ENCODE peak calls at places on chromosomes 11 and 22, in ten cellular contexts. One of them, this sample, is unnamed.

GRCh38 chr11:109972181-109972715 is 120.9 kb upstream of the ZC3H12C start:
- DNase-seq in stimulated activated CD8-positive, alpha-beta memory T cell treated with anti-CD3 and anti-CD28 coated beads, Interleukin-4, amount 100 ng/mL, for 1 hour: no peak
- DNase-seq in stimulated activated CD4-positive, alpha-beta T cell treated with anti-CD3 and anti-CD28 coated beads, Interleukin-2, amount 100 ng/mL, for 4 hours: no peak
- DNase-seq in uterus: no peak
- DNase-seq in MCF 10A: no peak
- DNase-seq in coronary artery: no peak
- DNase-seq in C1 segment of cervical spinal cord: no peak
- DNase-seq in activated CD8-positive, alpha-beta memory T cell treated with anti-CD3 and anti-CD28 coated beads for 1 hour: no peak
- DNase-seq in mucosa of gallbladder: no peak
- DNase-seq in DMS153: no peak
- DNase-seq in this sample: no peak

GRCh38 chr11:67238894-67239794 is 27.1 kb upstream of the GRK2 start:
- DNase-seq in coronary artery: no peak
- DNase-seq in stimulated activated CD4-positive, alpha-beta T cell treated with anti-CD3 and anti-CD28 coated beads, Interleukin-2, amount 100 ng/mL, for 4 hours: no peak
- DNase-seq in C1 segment of cervical spinal cord: no peak
- DNase-seq in mucosa of gallbladder: no peak
- DNase-seq in uterus: no peak
- DNase-seq in DMS153: no peak
- DNase-seq in MCF 10A: no peak
- DNase-seq in activated CD8-positive, alpha-beta memory T cell treated with anti-CD3 and anti-CD28 coated beads for 1 hour: no peak
- DNase-seq in stimulated activated CD8-positive, alpha-beta memory T cell treated with anti-CD3 and anti-CD28 coated beads, Interleukin-4, amount 100 ng/mL, for 1 hour: no peak
- DNase-seq in this sample: no peak

GRCh38 chr22:36544107-36544620 is 15.2 kb upstream of the EIF3D start:
- DNase-seq in activated CD8-positive, alpha-beta memory T cell treated with anti-CD3 and anti-CD28 coated beads for 1 hour: no peak
- DNase-seq in DMS153: no peak
- DNase-seq in MCF 10A: no peak
- DNase-seq in coronary artery: no peak
- DNase-seq in uterus: no peak
- DNase-seq in stimulated activated CD8-positive, alpha-beta memory T cell treated with anti-CD3 and anti-CD28 coated beads, Interleukin-4, amount 100 ng/mL, for 1 hour: no peak
- DNase-seq in C1 segment of cervical spinal cord: no peak
- DNase-seq in mucosa of gallbladder: no peak
- DNase-seq in stimulated activated CD4-positive, alpha-beta T cell treated with anti-CD3 and anti-CD28 coated beads, Interleukin-2, amount 100 ng/mL, for 4 hours: no peak
- DNase-seq in this sample: no peak

GRCh38 chr22:31753005-31753633 is 700 bp upstream of the DEPDC5 start:
- DNase-seq in stimulated activated CD8-positive, alpha-beta memory T cell treated with anti-CD3 and anti-CD28 coated beads, Interleukin-4, amount 100 ng/mL, for 1 hour: no peak
- DNase-seq in DMS153: peak
- DNase-seq in uterus: peak
- DNase-seq in stimulated activated CD4-positive, alpha-beta T cell treated with anti-CD3 and anti-CD28 coated beads, Interleukin-2, amount 100 ng/mL, for 4 hours: no peak
- DNase-seq in coronary artery: no peak
- DNase-seq in mucosa of gallbladder: peak
- DNase-seq in activated CD8-positive, alpha-beta memory T cell treated with anti-CD3 and anti-CD28 coated beads for 1 hour: no peak
- DNase-seq in C1 segment of cervical spinal cord: peak
- DNase-seq in MCF 10A: no peak
- DNase-seq in this sample: peak

GRCh38 chr22:36027579-36027959 is 1.1 kb downstream of the RBFOX2 start:
- DNase-seq in uterus: no peak
- DNase-seq in coronary artery: no peak
- DNase-seq in C1 segment of cervical spinal cord: peak
- DNase-seq in MCF 10A: peak
- DNase-seq in stimulated activated CD4-positive, alpha-beta T cell treated with anti-CD3 and anti-CD28 coated beads, Interleukin-2, amount 100 ng/mL, for 4 hours: no peak
- DNase-seq in DMS153: no peak
- DNase-seq in activated CD8-positive, alpha-beta memory T cell treated with anti-CD3 and anti-CD28 coated beads for 1 hour: no peak
- DNase-seq in stimulated activated CD8-positive, alpha-beta memory T cell treated with anti-CD3 and anti-CD28 coated beads, Interleukin-4, amount 100 ng/mL, for 1 hour: no peak
- DNase-seq in mucosa of gallbladder: no peak
- DNase-seq in this sample: no peak

GRCh38 chr11:79097279-79097875 is 343.5 kb downstream of the TENM4 start:
- DNase-seq in stimulated activated CD8-positive, alpha-beta memory T cell treated with anti-CD3 and anti-CD28 coated beads, Interleukin-4, amount 100 ng/mL, for 1 hour: no peak
- DNase-seq in mucosa of gallbladder: no peak
- DNase-seq in coronary artery: no peak
- DNase-seq in activated CD8-positive, alpha-beta memory T cell treated with anti-CD3 and anti-CD28 coated beads for 1 hour: no peak
- DNase-seq in DMS153: no peak
- DNase-seq in stimulated activated CD4-positive, alpha-beta T cell treated with anti-CD3 and anti-CD28 coated beads, Interleukin-2, amount 100 ng/mL, for 4 hours: no peak
- DNase-seq in C1 segment of cervical spinal cord: no peak
- DNase-seq in MCF 10A: peak
- DNase-seq in uterus: no peak
- DNase-seq in this sample: no peak

GRCh38 chr11:74018331-74019005 is 9.6 kb upstream of the UCP3 start:
- DNase-seq in mucosa of gallbladder: peak
- DNase-seq in stimulated activated CD8-positive, alpha-beta memory T cell treated with anti-CD3 and anti-CD28 coated beads, Interleukin-4, amount 100 ng/mL, for 1 hour: no peak
- DNase-seq in activated CD8-positive, alpha-beta memory T cell treated with anti-CD3 and anti-CD28 coated beads for 1 hour: no peak
- DNase-seq in DMS153: no peak
- DNase-seq in uterus: peak
- DNase-seq in stimulated activated CD4-positive, alpha-beta T cell treated with anti-CD3 and anti-CD28 coated beads, Interleukin-2, amount 100 ng/mL, for 4 hours: no peak
- DNase-seq in MCF 10A: peak
- DNase-seq in coronary artery: peak
- DNase-seq in C1 segment of cervical spinal cord: no peak
- DNase-seq in this sample: no peak

GRCh38 chr22:45172872-45173585 is 9.3 kb downstream of the NUP50 start:
- DNase-seq in coronary artery: no peak
- DNase-seq in stimulated activated CD4-positive, alpha-beta T cell treated with anti-CD3 and anti-CD28 coated beads, Interleukin-2, amount 100 ng/mL, for 4 hours: no peak
- DNase-seq in activated CD8-positive, alpha-beta memory T cell treated with anti-CD3 and anti-CD28 coated beads for 1 hour: no peak
- DNase-seq in uterus: no peak
- DNase-seq in DMS153: no peak
- DNase-seq in C1 segment of cervical spinal cord: no peak
- DNase-seq in stimulated activated CD8-positive, alpha-beta memory T cell treated with anti-CD3 and anti-CD28 coated beads, Interleukin-4, amount 100 ng/mL, for 1 hour: no peak
- DNase-seq in MCF 10A: no peak
- DNase-seq in mucosa of gallbladder: no peak
- DNase-seq in this sample: no peak

GRCh38 chr11:10381730-10382129 is 73.3 kb upstream of the AMPD3 start:
- DNase-seq in MCF 10A: no peak
- DNase-seq in C1 segment of cervical spinal cord: no peak
- DNase-seq in activated CD8-positive, alpha-beta memory T cell treated with anti-CD3 and anti-CD28 coated beads for 1 hour: no peak
- DNase-seq in coronary artery: no peak
- DNase-seq in mucosa of gallbladder: no peak
- DNase-seq in stimulated activated CD8-positive, alpha-beta memory T cell treated with anti-CD3 and anti-CD28 coated beads, Interleukin-4, amount 100 ng/mL, for 1 hour: no peak
- DNase-seq in DMS153: no peak
- DNase-seq in uterus: no peak
- DNase-seq in stimulated activated CD4-positive, alpha-beta T cell treated with anti-CD3 and anti-CD28 coated beads, Interleukin-2, amount 100 ng/mL, for 4 hours: no peak
- DNase-seq in this sample: no peak

GRCh38 chr11:95092549-95093324 is 3.1 kb downstream of the ENDOD1 start:
- DNase-seq in MCF 10A: peak
- DNase-seq in mucosa of gallbladder: peak
- DNase-seq in DMS153: no peak
- DNase-seq in C1 segment of cervical spinal cord: peak
- DNase-seq in activated CD8-positive, alpha-beta memory T cell treated with anti-CD3 and anti-CD28 coated beads for 1 hour: no peak
- DNase-seq in coronary artery: no peak
- DNase-seq in uterus: no peak
- DNase-seq in stimulated activated CD8-positive, alpha-beta memory T cell treated with anti-CD3 and anti-CD28 coated beads, Interleukin-4, amount 100 ng/mL, for 1 hour: no peak
- DNase-seq in stimulated activated CD4-positive, alpha-beta T cell treated with anti-CD3 and anti-CD28 coated beads, Interleukin-2, amount 100 ng/mL, for 4 hours: peak
- DNase-seq in this sample: peak

GRCh38 chr11:19321351-19321750 is 80.6 kb upstream of the E2F8 start:
- DNase-seq in DMS153: no peak
- DNase-seq in uterus: no peak
- DNase-seq in C1 segment of cervical spinal cord: no peak
- DNase-seq in stimulated activated CD8-positive, alpha-beta memory T cell treated with anti-CD3 and anti-CD28 coated beads, Interleukin-4, amount 100 ng/mL, for 1 hour: no peak
- DNase-seq in activated CD8-positive, alpha-beta memory T cell treated with anti-CD3 and anti-CD28 coated beads for 1 hour: no peak
- DNase-seq in stimulated activated CD4-positive, alpha-beta T cell treated with anti-CD3 and anti-CD28 coated beads, Interleukin-2, amount 100 ng/mL, for 4 hours: no peak
- DNase-seq in coronary artery: no peak
- DNase-seq in MCF 10A: no peak
- DNase-seq in mucosa of gallbladder: no peak
- DNase-seq in this sample: no peak

GRCh38 chr22:22818861-22819855 is 68.5 kb upstream of the IGLL5 start:
- DNase-seq in C1 segment of cervical spinal cord: no peak
- DNase-seq in stimulated activated CD8-positive, alpha-beta memory T cell treated with anti-CD3 and anti-CD28 coated beads, Interleukin-4, amount 100 ng/mL, for 1 hour: no peak
- DNase-seq in stimulated activated CD4-positive, alpha-beta T cell treated with anti-CD3 and anti-CD28 coated beads, Interleukin-2, amount 100 ng/mL, for 4 hours: no peak
- DNase-seq in DMS153: no peak
- DNase-seq in activated CD8-positive, alpha-beta memory T cell treated with anti-CD3 and anti-CD28 coated beads for 1 hour: no peak
- DNase-seq in coronary artery: no peak
- DNase-seq in uterus: no peak
- DNase-seq in MCF 10A: no peak
- DNase-seq in mucosa of gallbladder: no peak
- DNase-seq in this sample: no peak

GRCh38 chr11:32671051-32671450 is 87.4 kb downstream of the EIF3M start:
- DNase-seq in MCF 10A: no peak
- DNase-seq in uterus: no peak
- DNase-seq in stimulated activated CD4-positive, alpha-beta T cell treated with anti-CD3 and anti-CD28 coated beads, Interleukin-2, amount 100 ng/mL, for 4 hours: no peak
- DNase-seq in activated CD8-positive, alpha-beta memory T cell treated with anti-CD3 and anti-CD28 coated beads for 1 hour: no peak
- DNase-seq in C1 segment of cervical spinal cord: no peak
- DNase-seq in stimulated activated CD8-positive, alpha-beta memory T cell treated with anti-CD3 and anti-CD28 coated beads, Interleukin-4, amount 100 ng/mL, for 1 hour: no peak
- DNase-seq in DMS153: no peak
- DNase-seq in mucosa of gallbladder: no peak
- DNase-seq in coronary artery: no peak
- DNase-seq in this sample: no peak

GRCh38 chr11:70399681-70400112 is 1.4 kb downstream of the CTTN start:
- DNase-seq in stimulated activated CD8-positive, alpha-beta memory T cell treated with anti-CD3 and anti-CD28 coated beads, Interleukin-4, amount 100 ng/mL, for 1 hour: no peak
- DNase-seq in DMS153: no peak
- DNase-seq in C1 segment of cervical spinal cord: peak
- DNase-seq in mucosa of gallbladder: peak
- DNase-seq in stimulated activated CD4-positive, alpha-beta T cell treated with anti-CD3 and anti-CD28 coated beads, Interleukin-2, amount 100 ng/mL, for 4 hours: no peak
- DNase-seq in activated CD8-positive, alpha-beta memory T cell treated with anti-CD3 and anti-CD28 coated beads for 1 hour: no peak
- DNase-seq in coronary artery: peak
- DNase-seq in uterus: peak
- DNase-seq in MCF 10A: peak
- DNase-seq in this sample: no peak

GRCh38 chr11:92204731-92205130 is 19.9 kb upstream of the FAT3 start:
- DNase-seq in activated CD8-positive, alpha-beta memory T cell treated with anti-CD3 and anti-CD28 coated beads for 1 hour: no peak
- DNase-seq in stimulated activated CD8-positive, alpha-beta memory T cell treated with anti-CD3 and anti-CD28 coated beads, Interleukin-4, amount 100 ng/mL, for 1 hour: no peak
- DNase-seq in mucosa of gallbladder: no peak
- DNase-seq in uterus: no peak
- DNase-seq in MCF 10A: no peak
- DNase-seq in C1 segment of cervical spinal cord: no peak
- DNase-seq in DMS153: no peak
- DNase-seq in coronary artery: no peak
- DNase-seq in stimulated activated CD4-positive, alpha-beta T cell treated with anti-CD3 and anti-CD28 coated beads, Interleukin-2, amount 100 ng/mL, for 4 hours: no peak
- DNase-seq in this sample: no peak

GRCh38 chr11:61912991-61913698 is 4.2 kb downstream of the RAB3IL1 start:
- DNase-seq in stimulated activated CD4-positive, alpha-beta T cell treated with anti-CD3 and anti-CD28 coated beads, Interleukin-2, amount 100 ng/mL, for 4 hours: no peak
- DNase-seq in uterus: peak
- DNase-seq in stimulated activated CD8-positive, alpha-beta memory T cell treated with anti-CD3 and anti-CD28 coated beads, Interleukin-4, amount 100 ng/mL, for 1 hour: no peak
- DNase-seq in mucosa of gallbladder: no peak
- DNase-seq in MCF 10A: no peak
- DNase-seq in activated CD8-positive, alpha-beta memory T cell treated with anti-CD3 and anti-CD28 coated beads for 1 hour: no peak
- DNase-seq in C1 segment of cervical spinal cord: no peak
- DNase-seq in DMS153: no peak
- DNase-seq in coronary artery: peak
- DNase-seq in this sample: no peak

GRCh38 chr11:62593434-62594044 is 2.2 kb upstream of the TUT1 start:
- DNase-seq in DMS153: peak
- DNase-seq in stimulated activated CD8-positive, alpha-beta memory T cell treated with anti-CD3 and anti-CD28 coated beads, Interleukin-4, amount 100 ng/mL, for 1 hour: no peak
- DNase-seq in coronary artery: no peak
- DNase-seq in mucosa of gallbladder: peak
- DNase-seq in uterus: peak
- DNase-seq in C1 segment of cervical spinal cord: no peak
- DNase-seq in stimulated activated CD4-positive, alpha-beta T cell treated with anti-CD3 and anti-CD28 coated beads, Interleukin-2, amount 100 ng/mL, for 4 hours: peak
- DNase-seq in MCF 10A: peak
- DNase-seq in activated CD8-positive, alpha-beta memory T cell treated with anti-CD3 and anti-CD28 coated beads for 1 hour: no peak
- DNase-seq in this sample: peak

GRCh38 chr11:117643606-117644300 is 153.3 kb downstream of the DSCAML1 start:
- DNase-seq in C1 segment of cervical spinal cord: no peak
- DNase-seq in activated CD8-positive, alpha-beta memory T cell treated with anti-CD3 and anti-CD28 coated beads for 1 hour: no peak
- DNase-seq in DMS153: no peak
- DNase-seq in mucosa of gallbladder: no peak
- DNase-seq in uterus: no peak
- DNase-seq in stimulated activated CD4-positive, alpha-beta T cell treated with anti-CD3 and anti-CD28 coated beads, Interleukin-2, amount 100 ng/mL, for 4 hours: no peak
- DNase-seq in stimulated activated CD8-positive, alpha-beta memory T cell treated with anti-CD3 and anti-CD28 coated beads, Interleukin-4, amount 100 ng/mL, for 1 hour: no peak
- DNase-seq in MCF 10A: no peak
- DNase-seq in coronary artery: no peak
- DNase-seq in this sample: no peak

GRCh38 chr11:28072321-28072720 is 35.6 kb downstream of the KIF18A start:
- DNase-seq in stimulated activated CD4-positive, alpha-beta T cell treated with anti-CD3 and anti-CD28 coated beads, Interleukin-2, amount 100 ng/mL, for 4 hours: no peak
- DNase-seq in coronary artery: no peak
- DNase-seq in DMS153: no peak
- DNase-seq in C1 segment of cervical spinal cord: no peak
- DNase-seq in uterus: no peak
- DNase-seq in MCF 10A: no peak
- DNase-seq in stimulated activated CD8-positive, alpha-beta memory T cell treated with anti-CD3 and anti-CD28 coated beads, Interleukin-4, amount 100 ng/mL, for 1 hour: no peak
- DNase-seq in mucosa of gallbladder: no peak
- DNase-seq in activated CD8-positive, alpha-beta memory T cell treated with anti-CD3 and anti-CD28 coated beads for 1 hour: no peak
- DNase-seq in this sample: no peak

GRCh38 chr11:6431861-6432260 is 8.9 kb downstream of the HPX start:
- DNase-seq in uterus: no peak
- DNase-seq in C1 segment of cervical spinal cord: no peak
- DNase-seq in coronary artery: no peak
- DNase-seq in mucosa of gallbladder: no peak
- DNase-seq in MCF 10A: peak
- DNase-seq in stimulated activated CD8-positive, alpha-beta memory T cell treated with anti-CD3 and anti-CD28 coated beads, Interleukin-4, amount 100 ng/mL, for 1 hour: no peak
- DNase-seq in activated CD8-positive, alpha-beta memory T cell treated with anti-CD3 and anti-CD28 coated beads for 1 hour: no peak
- DNase-seq in stimulated activated CD4-positive, alpha-beta T cell treated with anti-CD3 and anti-CD28 coated beads, Interleukin-2, amount 100 ng/mL, for 4 hours: no peak
- DNase-seq in DMS153: no peak
- DNase-seq in this sample: peak

GRCh38 chr11:58503361-58503856 is 4.5 kb downstream of the OR5B21 start:
- DNase-seq in activated CD8-positive, alpha-beta memory T cell treated with anti-CD3 and anti-CD28 coated beads for 1 hour: no peak
- DNase-seq in mucosa of gallbladder: no peak
- DNase-seq in coronary artery: no peak
- DNase-seq in uterus: no peak
- DNase-seq in MCF 10A: no peak
- DNase-seq in DMS153: no peak
- DNase-seq in stimulated activated CD8-positive, alpha-beta memory T cell treated with anti-CD3 and anti-CD28 coated beads, Interleukin-4, amount 100 ng/mL, for 1 hour: no peak
- DNase-seq in stimulated activated CD4-positive, alpha-beta T cell treated with anti-CD3 and anti-CD28 coated beads, Interleukin-2, amount 100 ng/mL, for 4 hours: no peak
- DNase-seq in C1 segment of cervical spinal cord: no peak
- DNase-seq in this sample: no peak

GRCh38 chr22:46734830-46735453 is 3.1 kb downstream of the CERK start:
- DNase-seq in mucosa of gallbladder: no peak
- DNase-seq in coronary artery: no peak
- DNase-seq in activated CD8-positive, alpha-beta memory T cell treated with anti-CD3 and anti-CD28 coated beads for 1 hour: peak
- DNase-seq in MCF 10A: no peak
- DNase-seq in stimulated activated CD8-positive, alpha-beta memory T cell treated with anti-CD3 and anti-CD28 coated beads, Interleukin-4, amount 100 ng/mL, for 1 hour: no peak
- DNase-seq in stimulated activated CD4-positive, alpha-beta T cell treated with anti-CD3 and anti-CD28 coated beads, Interleukin-2, amount 100 ng/mL, for 4 hours: no peak
- DNase-seq in DMS153: peak
- DNase-seq in uterus: no peak
- DNase-seq in C1 segment of cervical spinal cord: no peak
- DNase-seq in this sample: peak

GRCh38 chr11:18698341-18699268 is at the start of gene TMEM86A:
- DNase-seq in mucosa of gallbladder: peak
- DNase-seq in stimulated activated CD8-positive, alpha-beta memory T cell treated with anti-CD3 and anti-CD28 coated beads, Interleukin-4, amount 100 ng/mL, for 1 hour: peak
- DNase-seq in stimulated activated CD4-positive, alpha-beta T cell treated with anti-CD3 and anti-CD28 coated beads, Interleukin-2, amount 100 ng/mL, for 4 hours: peak
- DNase-seq in coronary artery: peak
- DNase-seq in DMS153: peak
- DNase-seq in uterus: peak
- DNase-seq in MCF 10A: peak
- DNase-seq in activated CD8-positive, alpha-beta memory T cell treated with anti-CD3 and anti-CD28 coated beads for 1 hour: peak
- DNase-seq in C1 segment of cervical spinal cord: peak
- DNase-seq in this sample: peak

GRCh38 chr11:15849265-15849664 is 507.1 kb downstream of the SOX6 start:
- DNase-seq in MCF 10A: no peak
- DNase-seq in C1 segment of cervical spinal cord: no peak
- DNase-seq in uterus: no peak
- DNase-seq in activated CD8-positive, alpha-beta memory T cell treated with anti-CD3 and anti-CD28 coated beads for 1 hour: no peak
- DNase-seq in stimulated activated CD8-positive, alpha-beta memory T cell treated with anti-CD3 and anti-CD28 coated beads, Interleukin-4, amount 100 ng/mL, for 1 hour: no peak
- DNase-seq in stimulated activated CD4-positive, alpha-beta T cell treated with anti-CD3 and anti-CD28 coated beads, Interleukin-2, amount 100 ng/mL, for 4 hours: no peak
- DNase-seq in coronary artery: no peak
- DNase-seq in DMS153: no peak
- DNase-seq in mucosa of gallbladder: no peak
- DNase-seq in this sample: no peak

GRCh38 chr22:39249081-39249704 is 4.4 kb upstream of the PDGFB start:
- DNase-seq in activated CD8-positive, alpha-beta memory T cell treated with anti-CD3 and anti-CD28 coated beads for 1 hour: no peak
- DNase-seq in DMS153: no peak
- DNase-seq in mucosa of gallbladder: no peak
- DNase-seq in MCF 10A: no peak
- DNase-seq in stimulated activated CD4-positive, alpha-beta T cell treated with anti-CD3 and anti-CD28 coated beads, Interleukin-2, amount 100 ng/mL, for 4 hours: no peak
- DNase-seq in coronary artery: no peak
- DNase-seq in stimulated activated CD8-positive, alpha-beta memory T cell treated with anti-CD3 and anti-CD28 coated beads, Interleukin-4, amount 100 ng/mL, for 1 hour: no peak
- DNase-seq in C1 segment of cervical spinal cord: no peak
- DNase-seq in uterus: no peak
- DNase-seq in this sample: no peak

GRCh38 chr11:32429477-32429876 is 5.9 kb downstream of the WT1 start:
- DNase-seq in mucosa of gallbladder: no peak
- DNase-seq in MCF 10A: no peak
- DNase-seq in activated CD8-positive, alpha-beta memory T cell treated with anti-CD3 and anti-CD28 coated beads for 1 hour: no peak
- DNase-seq in stimulated activated CD8-positive, alpha-beta memory T cell treated with anti-CD3 and anti-CD28 coated beads, Interleukin-4, amount 100 ng/mL, for 1 hour: no peak
- DNase-seq in coronary artery: no peak
- DNase-seq in C1 segment of cervical spinal cord: no peak
- DNase-seq in DMS153: no peak
- DNase-seq in uterus: no peak
- DNase-seq in stimulated activated CD4-positive, alpha-beta T cell treated with anti-CD3 and anti-CD28 coated beads, Interleukin-2, amount 100 ng/mL, for 4 hours: no peak
- DNase-seq in this sample: no peak